ENCODE peak calls at places on chromosomes 13 and 19, in nine cellular contexts. One of them, this sample, is unnamed.
A peak's percentile ranks its signal among the peaks of the same experiment; 100 is the strongest.

GRCh38 chr19:48644839-48645651 is 942 bp downstream of the CA11 start:
- DNase-seq in cardiac muscle cell: peak; percentile 84
- DNase-seq in astrocyte of the spinal cord: peak; percentile 74
- DNase-seq in fibroblast of pulmonary artery: peak; percentile 82
- DNase-seq in AG04449: no peak
- DNase-seq in neural progenitor cell: peak; percentile 90
- DNase-seq in GM13976: peak; percentile 82
- DNase-seq in upper lobe of right lung: peak; percentile 78
- DNase-seq in adrenal gland: peak; percentile 86
- DNase-seq in this sample: peak; percentile 79

GRCh38 chr13:24627090-24627714 is 53.0 kb upstream of the ATP12A start:
- DNase-seq in cardiac muscle cell: peak; percentile 79
- DNase-seq in astrocyte of the spinal cord: no peak
- DNase-seq in fibroblast of pulmonary artery: no peak
- DNase-seq in AG04449: no peak
- DNase-seq in neural progenitor cell: peak; percentile 88
- DNase-seq in GM13976: no peak
- DNase-seq in upper lobe of right lung: no peak
- DNase-seq in adrenal gland: no peak
- DNase-seq in this sample: no peak

GRCh38 chr19:1799695-1800342 is 12.3 kb downstream of the ATP8B3 start:
- DNase-seq in cardiac muscle cell: no peak
- DNase-seq in astrocyte of the spinal cord: no peak
- DNase-seq in fibroblast of pulmonary artery: no peak
- DNase-seq in AG04449: no peak
- DNase-seq in neural progenitor cell: no peak
- DNase-seq in GM13976: no peak
- DNase-seq in upper lobe of right lung: no peak
- DNase-seq in adrenal gland: no peak
- DNase-seq in this sample: no peak

GRCh38 chr13:75312884-75313520 is 169.0 kb downstream of the TBC1D4 start:
- DNase-seq in cardiac muscle cell: no peak
- DNase-seq in astrocyte of the spinal cord: no peak
- DNase-seq in fibroblast of pulmonary artery: no peak
- DNase-seq in AG04449: no peak
- DNase-seq in neural progenitor cell: no peak
- DNase-seq in GM13976: no peak
- DNase-seq in upper lobe of right lung: no peak
- DNase-seq in adrenal gland: no peak
- DNase-seq in this sample: no peak

GRCh38 chr19:47633996-47634395 is 25.1 kb downstream of the BICRA start:
- DNase-seq in cardiac muscle cell: no peak
- DNase-seq in astrocyte of the spinal cord: no peak
- DNase-seq in fibroblast of pulmonary artery: no peak
- DNase-seq in AG04449: no peak
- DNase-seq in neural progenitor cell: no peak
- DNase-seq in GM13976: no peak
- DNase-seq in upper lobe of right lung: no peak
- DNase-seq in adrenal gland: no peak
- DNase-seq in this sample: no peak

GRCh38 chr19:45352062-45352461 is 11.5 kb downstream of the KLC3 start:
- DNase-seq in cardiac muscle cell: no peak
- DNase-seq in astrocyte of the spinal cord: no peak
- DNase-seq in fibroblast of pulmonary artery: no peak
- DNase-seq in AG04449: no peak
- DNase-seq in neural progenitor cell: no peak
- DNase-seq in GM13976: no peak
- DNase-seq in upper lobe of right lung: no peak
- DNase-seq in adrenal gland: no peak
- DNase-seq in this sample: no peak

GRCh38 chr19:7979011-7979410 is 26.4 kb downstream of the ELAVL1 start:
- DNase-seq in cardiac muscle cell: no peak
- DNase-seq in astrocyte of the spinal cord: no peak
- DNase-seq in fibroblast of pulmonary artery: no peak
- DNase-seq in AG04449: no peak
- DNase-seq in neural progenitor cell: no peak
- DNase-seq in GM13976: no peak
- DNase-seq in upper lobe of right lung: no peak
- DNase-seq in adrenal gland: no peak
- DNase-seq in this sample: no peak

GRCh38 chr13:22227895-22228294 is 557.0 kb downstream of the FGF9 start:
- DNase-seq in cardiac muscle cell: no peak
- DNase-seq in astrocyte of the spinal cord: no peak
- DNase-seq in fibroblast of pulmonary artery: no peak
- DNase-seq in AG04449: no peak
- DNase-seq in neural progenitor cell: no peak
- DNase-seq in GM13976: peak; percentile 36
- DNase-seq in upper lobe of right lung: no peak
- DNase-seq in adrenal gland: no peak
- DNase-seq in this sample: peak; percentile 17

GRCh38 chr13:109782066-109782822 is 4.1 kb downstream of the IRS2 start:
- DNase-seq in cardiac muscle cell: no peak
- DNase-seq in astrocyte of the spinal cord: no peak
- DNase-seq in fibroblast of pulmonary artery: no peak
- DNase-seq in AG04449: no peak
- DNase-seq in neural progenitor cell: no peak
- DNase-seq in GM13976: no peak
- DNase-seq in upper lobe of right lung: no peak
- DNase-seq in adrenal gland: peak; percentile 48
- DNase-seq in this sample: no peak

GRCh38 chr19:40492274-40492673 is 25.5 kb downstream of the SPTBN4 start:
- DNase-seq in cardiac muscle cell: no peak
- DNase-seq in astrocyte of the spinal cord: no peak
- DNase-seq in fibroblast of pulmonary artery: no peak
- DNase-seq in AG04449: no peak
- DNase-seq in neural progenitor cell: no peak
- DNase-seq in GM13976: no peak
- DNase-seq in upper lobe of right lung: no peak
- DNase-seq in adrenal gland: no peak
- DNase-seq in this sample: no peak

GRCh38 chr19:40493778-40494177 is 27.0 kb downstream of the SPTBN4 start:
- DNase-seq in cardiac muscle cell: no peak
- DNase-seq in astrocyte of the spinal cord: no peak
- DNase-seq in fibroblast of pulmonary artery: no peak
- DNase-seq in AG04449: no peak
- DNase-seq in neural progenitor cell: no peak
- DNase-seq in GM13976: no peak
- DNase-seq in upper lobe of right lung: no peak
- DNase-seq in adrenal gland: no peak
- DNase-seq in this sample: no peak

GRCh38 chr19:40497214-40497613 is 30.4 kb downstream of the SPTBN4 start:
- DNase-seq in cardiac muscle cell: no peak
- DNase-seq in astrocyte of the spinal cord: no peak
- DNase-seq in fibroblast of pulmonary artery: no peak
- DNase-seq in AG04449: no peak
- DNase-seq in neural progenitor cell: no peak
- DNase-seq in GM13976: no peak
- DNase-seq in upper lobe of right lung: no peak
- DNase-seq in adrenal gland: no peak
- DNase-seq in this sample: no peak

GRCh38 chr19:40489882-40490230 is 23.1 kb downstream of the SPTBN4 start:
- DNase-seq in cardiac muscle cell: no peak
- DNase-seq in astrocyte of the spinal cord: no peak
- DNase-seq in fibroblast of pulmonary artery: no peak
- DNase-seq in AG04449: no peak
- DNase-seq in neural progenitor cell: no peak
- DNase-seq in GM13976: no peak
- DNase-seq in upper lobe of right lung: no peak
- DNase-seq in adrenal gland: no peak
- DNase-seq in this sample: no peak

DNA sequence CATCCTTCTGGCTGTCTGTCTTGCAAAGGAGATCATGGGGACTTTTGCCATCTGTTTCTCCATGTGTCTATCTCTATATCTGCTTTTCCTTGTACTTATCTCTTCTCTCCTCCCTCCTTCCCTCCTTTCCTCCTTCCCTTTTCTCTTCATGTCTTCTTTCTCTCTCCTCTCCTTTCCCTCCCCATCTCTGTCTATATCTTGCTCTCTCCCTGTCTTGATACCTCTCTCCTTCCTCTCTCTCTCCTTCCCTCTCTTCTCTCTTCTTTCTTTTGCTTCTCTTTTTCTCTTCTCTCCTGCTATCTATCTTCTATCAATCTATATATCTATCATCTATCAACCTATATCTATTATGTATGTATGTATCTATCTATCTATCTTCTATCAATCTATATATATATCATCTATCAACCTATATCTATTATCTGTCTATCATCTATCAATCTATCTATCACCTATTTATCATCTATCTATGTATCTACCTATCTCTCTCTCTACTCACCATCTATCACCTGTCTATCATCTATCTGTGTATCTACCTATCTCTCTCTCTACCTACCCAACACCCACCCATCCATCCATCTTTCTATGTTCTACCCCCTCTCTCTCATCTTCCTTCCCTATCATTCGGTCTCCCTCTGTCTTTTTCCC is 27.5 kb downstream of the SPTBN4 start:
- DNase-seq in cardiac muscle cell: no peak
- DNase-seq in astrocyte of the spinal cord: no peak
- DNase-seq in fibroblast of pulmonary artery: no peak
- DNase-seq in AG04449: no peak
- DNase-seq in neural progenitor cell: no peak
- DNase-seq in GM13976: no peak
- DNase-seq in upper lobe of right lung: no peak
- DNase-seq in adrenal gland: no peak
- DNase-seq in this sample: no peak
- TF ChIP-seq CTCF in cardiac muscle cell: no peak
- TF ChIP-seq CTCF in astrocyte of the spinal cord: no peak
- TF ChIP-seq CTCF in fibroblast of pulmonary artery: no peak
- TF ChIP-seq CTCF in AG04449: no peak
- TF ChIP-seq CTCF in neural progenitor cell: no peak
- TF ChIP-seq CTCF in GM13976: no peak
- TF ChIP-seq CTCF in upper lobe of right lung: no peak
- TF ChIP-seq CTCF in adrenal gland: no peak
- TF ChIP-seq CTCF in this sample: no peak

DNA sequence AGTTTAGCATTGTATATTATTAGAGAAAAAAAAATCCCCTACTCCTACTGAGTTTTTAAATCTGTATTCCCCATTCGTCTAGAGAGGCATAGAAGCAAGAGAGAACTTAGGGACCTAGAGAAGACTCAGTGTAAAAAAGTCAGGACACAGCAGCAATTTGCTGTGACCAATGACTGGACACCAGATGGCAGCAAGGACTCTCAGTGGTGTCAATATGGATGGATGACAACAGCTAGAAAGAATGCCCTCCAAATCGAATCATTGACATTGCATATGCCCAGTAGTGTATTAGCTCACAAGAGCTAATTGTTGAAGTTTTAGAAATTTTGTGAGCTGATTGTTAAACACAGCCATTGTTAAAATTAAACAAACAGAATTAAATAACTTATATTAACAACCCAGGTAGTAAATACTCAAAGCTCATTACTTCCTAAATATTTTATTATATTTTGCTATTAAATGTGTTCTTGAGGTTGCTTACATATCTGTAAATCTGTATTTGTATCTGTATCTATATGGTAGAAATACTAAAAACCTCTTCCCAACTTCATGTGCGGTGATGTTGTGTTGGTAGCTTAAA is 43.9 kb downstream of the SIAH3 start:
- DNase-seq in cardiac muscle cell: peak; percentile 66
- DNase-seq in astrocyte of the spinal cord: peak; percentile 57
- DNase-seq in fibroblast of pulmonary artery: peak; percentile 56
- DNase-seq in AG04449: no peak
- DNase-seq in neural progenitor cell: peak; percentile 62
- DNase-seq in GM13976: peak; percentile 62
- DNase-seq in upper lobe of right lung: no peak
- DNase-seq in adrenal gland: peak; percentile 58
- DNase-seq in this sample: peak; percentile 56
- TF ChIP-seq CTCF in cardiac muscle cell: peak; percentile 48
- TF ChIP-seq CTCF in astrocyte of the spinal cord: peak; percentile 67
- TF ChIP-seq CTCF in fibroblast of pulmonary artery: peak; percentile 60
- TF ChIP-seq CTCF in AG04449: peak; percentile 38
- TF ChIP-seq CTCF in neural progenitor cell: peak; percentile 79
- TF ChIP-seq CTCF in GM13976: peak; percentile 77
- TF ChIP-seq CTCF in upper lobe of right lung: peak; percentile 55
- TF ChIP-seq CTCF in adrenal gland: peak; percentile 28
- TF ChIP-seq CTCF in this sample: peak; percentile 57

DNA sequence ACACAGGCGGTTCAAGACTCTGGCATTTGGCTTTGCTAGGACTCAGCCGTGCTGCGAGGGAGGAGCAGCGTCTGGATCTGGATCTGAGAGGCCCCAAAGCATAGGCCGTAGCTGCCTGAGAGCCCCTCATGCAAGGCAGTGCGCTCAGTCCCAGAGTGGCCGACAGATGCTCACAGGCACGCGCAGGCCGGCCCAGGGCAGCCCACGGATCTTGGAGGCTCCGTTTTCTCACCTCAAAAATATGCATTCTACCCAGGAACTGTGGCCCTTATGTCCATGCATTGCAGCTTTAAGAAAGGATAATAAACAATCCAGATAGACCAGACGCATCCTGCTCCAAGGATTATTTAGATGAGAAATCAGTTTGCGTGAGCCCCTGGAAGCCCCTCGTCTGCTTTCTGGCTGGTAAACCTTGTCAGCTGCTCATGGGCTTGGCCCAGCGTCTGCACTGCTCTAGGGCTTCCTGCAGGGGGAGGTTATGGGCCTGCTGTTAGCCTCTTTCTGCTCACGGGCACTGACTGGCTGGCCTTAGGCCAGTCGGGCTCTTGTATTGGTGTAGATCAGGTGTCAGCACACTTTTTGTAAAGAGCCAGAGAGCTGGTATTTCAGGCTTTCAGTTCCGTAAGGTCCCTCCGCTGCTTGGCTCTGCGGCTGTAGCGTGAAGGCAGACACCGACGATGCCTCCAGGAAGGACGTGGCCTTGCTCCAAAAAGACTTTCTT is 24.2 kb downstream of the TEX29 start:
- DNase-seq in cardiac muscle cell: peak; percentile 86
- DNase-seq in astrocyte of the spinal cord: peak; percentile 44
- DNase-seq in fibroblast of pulmonary artery: peak; percentile 3
- DNase-seq in AG04449: peak; percentile 23
- DNase-seq in neural progenitor cell: peak; percentile 91
- DNase-seq in GM13976: no peak
- DNase-seq in upper lobe of right lung: peak; percentile 89
- DNase-seq in adrenal gland: no peak
- DNase-seq in this sample: no peak
- TF ChIP-seq CTCF in cardiac muscle cell: peak; percentile 41
- TF ChIP-seq CTCF in astrocyte of the spinal cord: peak; percentile 47
- TF ChIP-seq CTCF in fibroblast of pulmonary artery: peak; percentile 25
- TF ChIP-seq CTCF in AG04449: peak; percentile 58
- TF ChIP-seq CTCF in neural progenitor cell: peak; percentile 70
- TF ChIP-seq CTCF in GM13976: no peak
- TF ChIP-seq CTCF in upper lobe of right lung: peak; percentile 45
- TF ChIP-seq CTCF in adrenal gland: no peak
- TF ChIP-seq CTCF in this sample: no peak

DNA sequence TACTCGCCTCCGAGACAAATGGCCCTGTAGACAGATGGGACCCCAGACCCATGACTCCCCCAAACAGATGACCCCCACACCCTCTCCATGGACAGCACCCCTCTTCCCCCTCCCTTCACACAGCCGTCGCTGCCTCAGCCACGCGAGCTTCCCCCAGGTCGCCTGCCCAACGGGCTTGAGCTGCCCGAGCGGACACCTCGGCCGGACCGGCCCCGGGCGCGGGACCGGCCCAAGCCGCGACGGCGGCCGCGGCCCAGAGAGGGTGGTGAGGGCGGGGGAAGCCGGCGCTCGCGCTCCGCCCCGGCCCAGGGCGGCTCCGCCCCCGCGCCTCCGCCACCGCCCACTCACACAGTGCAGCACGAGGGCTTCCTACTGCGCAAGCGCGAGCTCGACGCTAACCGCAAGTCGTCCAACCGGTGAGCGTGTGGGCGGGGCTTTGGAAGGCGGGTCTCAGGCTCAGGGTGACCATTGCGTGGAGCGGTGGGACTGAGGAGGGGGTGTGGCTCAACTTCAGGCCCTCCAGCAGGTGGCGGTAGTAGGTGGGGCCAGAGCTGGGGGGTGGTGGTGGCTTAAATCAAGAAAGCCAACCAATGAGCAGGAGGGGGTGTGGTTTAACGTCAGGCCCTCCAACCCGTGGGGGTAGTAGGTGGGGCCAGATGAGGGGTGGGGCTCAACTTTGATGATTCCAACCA is 6.2 kb upstream of the SHKBP1 start:
- DNase-seq in cardiac muscle cell: peak; percentile 100
- DNase-seq in astrocyte of the spinal cord: peak; percentile 100
- DNase-seq in fibroblast of pulmonary artery: peak; percentile 100
- DNase-seq in AG04449: peak; percentile 95
- DNase-seq in neural progenitor cell: peak; percentile 100
- DNase-seq in GM13976: peak; percentile 99
- DNase-seq in upper lobe of right lung: peak; percentile 100
- DNase-seq in adrenal gland: peak; percentile 99
- DNase-seq in this sample: peak; percentile 99
- TF ChIP-seq CTCF in cardiac muscle cell: no peak
- TF ChIP-seq CTCF in astrocyte of the spinal cord: no peak
- TF ChIP-seq CTCF in fibroblast of pulmonary artery: no peak
- TF ChIP-seq CTCF in AG04449: no peak
- TF ChIP-seq CTCF in neural progenitor cell: no peak
- TF ChIP-seq CTCF in GM13976: peak; percentile 32
- TF ChIP-seq CTCF in upper lobe of right lung: no peak
- TF ChIP-seq CTCF in adrenal gland: no peak
- TF ChIP-seq CTCF in this sample: no peak

This sample was measured in GM20000.